ENCODE peak calls at places on chromosomes 6 and 20, in five cellular contexts. O is heart right ventricle, H is testis, S is transverse colon, M is psoas muscle. X is an unnamed sample. For H3K27me3, the result is how much of the 10 kb centered on the place peaks cover.

GRCh38 chr6:44222987-44223470 is 366 bp upstream of the SLC29A1 start:
- DNase-seq in H (no peak), S (no peak), O (no peak), M (no peak), X (no peak)

GRCh38 chr6:121944361-121944760 is 455.1 kb upstream of the HSF2 start:
- DNase-seq in M (no peak), H (no peak), S (no peak), O (no peak), X (no peak)

GRCh38 chr6:169248521-169248971 is 5.1 kb downstream of the THBS2 start:
- DNase-seq in H (no peak), O (no peak), S (no peak), M (no peak), X (no peak)

GRCh38 chr6:31971279-31971992 is 502 bp downstream of the DXO start:
- DNase-seq in O (no peak), M (no peak), S (no peak), H (no peak), X (no peak)

GRCh38 chr6:36721369-36722140 is 23.9 kb downstream of the RAB44 start:
- DNase-seq in O (no peak), M (peak), H (no peak), S (no peak), X (no peak)

GRCh38 chr6:108497883-108498282 is 62.8 kb upstream of the FOXO3 start:
- DNase-seq in M (no peak), H (peak), O (peak), S (peak), X (peak)

GRCh38 chr6:108243836-108244235 is 17.0 kb downstream of the SNX3 start:
- DNase-seq in O (no peak), S (no peak), M (no peak), H (no peak), X (no peak)

GRCh38 chr6:159790149-159790946 is at the start of gene MRPL18:
- DNase-seq in S (peak), M (peak), O (peak), H (peak), X (peak)

GRCh38 chr6:89314692-89315091 is 407 bp downstream of the GABRR2 start:
- DNase-seq in H (no peak), M (no peak), S (no peak), O (no peak), X (no peak)

GRCh38 chr6:166005846-166006592 is 161.6 kb downstream of the TBXT start:
- DNase-seq in O (peak), H (peak), S (peak), M (peak), X (peak)

GRCh38 chr20:36848078-36848660 is 27.8 kb upstream of the TLDC2 start:
- DNase-seq in S (no peak), M (peak), O (peak), H (no peak), X (no peak)

GRCh38 chr6:125485757-125486156 is 184.0 kb upstream of the HDDC2 start:
- DNase-seq in H (no peak), S (no peak), O (no peak), M (no peak), X (no peak)

GRCh38 chr6:11613858-11614257 is 76.3 kb downstream of the TMEM170B start:
- DNase-seq in O (no peak), H (no peak), M (no peak), S (no peak), X (peak)

GRCh38 chr6:148291876-148292275 is 50.8 kb upstream of the SASH1 start:
- DNase-seq in O (no peak), S (no peak), M (no peak), H (no peak), X (no peak)

GRCh38 chr20:58713801-58714339 is 21.3 kb downstream of the NPEPL1 start:
- DNase-seq in H (peak), S (peak), O (no peak), M (no peak), X (no peak)

GRCh38 chr6:73566954-73567591 is 46.2 kb upstream of the EEF1A1 start:
- DNase-seq in H (no peak), O (peak), S (peak), M (peak), X (peak)

GRCh38 chr20:61614311-61615100 is 362.4 kb downstream of the CDH4 start:
- DNase-seq in M (peak), S (no peak), O (no peak), H (no peak), X (no peak)

GRCh38 chr6:150466196-150466595 is 97.4 kb downstream of the IYD start:
- DNase-seq in O (no peak), M (no peak), S (no peak), H (no peak), X (peak)

GRCh38 chr6:140731741-140732140 is 1357.3 kb upstream of the CITED2 start:
- DNase-seq in M (no peak), O (no peak), S (no peak), H (no peak), X (no peak)

GRCh38 chr6:1110164-1110563 is 201.7 kb upstream of the FOXQ1 start:
- DNase-seq in S (no peak), M (no peak), O (no peak), H (no peak), X (no peak)

GRCh38 chr6:115573866-115574265 is 486.8 kb downstream of the FRK start:
- DNase-seq in O (no peak), M (no peak), H (no peak), S (no peak), X (no peak)
- H3K4me3 ChIP-seq in O (no peak), M (no peak), H (no peak), S (no peak), X (no peak)

DNA sequence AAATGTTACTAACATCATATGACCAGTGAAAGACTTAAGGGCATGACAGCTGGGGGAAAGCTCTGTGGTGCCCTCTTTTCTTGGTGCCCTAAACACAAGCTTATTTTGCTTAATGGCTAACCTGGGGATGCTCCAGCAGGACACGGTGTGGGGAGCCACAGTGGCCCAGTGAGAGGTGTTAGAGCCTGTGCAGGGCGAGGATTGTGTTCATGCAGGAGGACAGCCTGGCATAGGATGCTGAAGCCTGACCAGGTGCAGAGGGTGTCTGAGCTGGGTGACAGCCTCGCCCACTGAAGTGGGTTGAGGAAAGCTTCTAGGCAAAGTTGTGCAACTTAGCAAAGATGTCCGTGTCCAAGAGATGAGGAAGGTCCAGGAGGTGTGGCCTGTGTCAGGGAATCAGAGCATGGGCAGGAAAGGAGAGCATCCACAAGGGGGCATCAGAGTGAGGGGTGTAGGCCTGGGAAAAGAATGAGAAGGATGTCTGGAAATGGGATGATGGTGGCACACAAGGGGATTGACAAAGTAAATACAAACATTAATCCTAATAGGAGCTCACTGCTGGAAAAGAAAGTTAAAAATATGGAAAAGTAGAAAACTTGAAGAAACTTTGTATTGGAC is 33.9 kb downstream of the SLC17A4 start:
- DNase-seq in S (peak), O (peak), H (peak), M (peak), X (peak)
- TF ChIP-seq CTCF in S (peak), O (peak), H (peak), M (peak), X (peak)

GRCh38 chr6:35496036-35496850 is 636 bp downstream of the TEAD3 start:
- DNase-seq in O (peak), H (no peak), M (peak), S (peak), X (no peak)
- H3K27me3 ChIP-seq in O (under half), H (under half), M (under half), S (under half), X (under half)

GRCh38 chr6:22884441-22884840 is 315.1 kb downstream of the HDGFL1 start:
- DNase-seq in S (no peak), M (no peak), H (no peak), O (no peak), X (no peak)
- H3K4me3 ChIP-seq in S (no peak), M (no peak), H (no peak), O (no peak), X (no peak)